ENCODE peak calls at places on chromosomes 7 and 10, in ten cellular contexts. V is activated CD4-positive, alpha-beta T cell treated with anti-CD3 and anti-CD28 coated beads for 48 hours; D is iPS-NIHi11; C is activated CD4-positive, alpha-beta memory T cell treated with anti-CD3 and anti-CD28 coated beads, Interleukin-2, amount 10 ng/mL, durations not matched to agents 7 days and 5 days; U is astrocyte of the cerebellum; Q is amniotic stem cell; B is ACHN; X is dermis microvascular lymphatic vessel endothelial cell; R is lung microvascular endothelial cell; P is brain pericyte. L is an unnamed sample.

GRCh38 chr10:77692782-77693181 is 55.2 kb upstream of the KCNMA1 start:
- DNase-seq in V (no peak), D (no peak), C (no peak), U (no peak), Q (no peak), B (no peak), X (no peak), R (no peak), P (no peak), L (no peak)

GRCh38 chr10:36345770-36346169 is 703.7 kb upstream of the FZD8 start:
- DNase-seq in V (no peak), D (no peak), C (no peak), U (no peak), Q (no peak), B (no peak), X (peak), R (peak), P (no peak), L (no peak)

GRCh38 chr10:73968101-73968515 is 29.8 kb upstream of the VCL start:
- DNase-seq in V (no peak), D (peak), C (no peak), U (no peak), Q (no peak), B (no peak), X (no peak), R (peak), P (no peak), L (peak)

GRCh38 chr7:47080816-47081215 is 501.1 kb downstream of the TNS3 start:
- DNase-seq in V (no peak), D (no peak), C (no peak), U (no peak), Q (no peak), B (no peak), X (no peak), R (no peak), P (no peak), L (peak)

GRCh38 chr10:70462349-70462984 is 16.1 kb upstream of the PALD1 start:
- DNase-seq in V (no peak), D (no peak), C (no peak), U (no peak), Q (no peak), B (peak), X (no peak), R (peak), P (no peak), L (no peak)

GRCh38 chr10:86526606-86527005 is 5.0 kb upstream of the WAPL start:
- DNase-seq in V (no peak), D (no peak), C (no peak), U (no peak), Q (no peak), B (no peak), X (no peak), R (no peak), P (no peak), L (no peak)

GRCh38 chr10:97134983-97135382 is 50.8 kb downstream of the SLIT1 start:
- DNase-seq in V (no peak), D (no peak), C (no peak), U (no peak), Q (no peak), B (no peak), X (no peak), R (no peak), P (no peak), L (no peak)

GRCh38 chr10:114837690-114838089 is 16.1 kb downstream of the FHIP2A start:
- DNase-seq in V (no peak), D (no peak), C (no peak), U (no peak), Q (no peak), B (no peak), X (no peak), R (no peak), P (no peak), L (no peak)

GRCh38 chr7:32893225-32893560 is 1.6 kb upstream of the KBTBD2 start:
- DNase-seq in V (no peak), D (no peak), C (peak), U (no peak), Q (no peak), B (no peak), X (no peak), R (no peak), P (no peak), L (no peak)

GRCh38 chr10:76113952-76114351 is 682.5 kb downstream of the LRMDA start:
- DNase-seq in V (no peak), D (no peak), C (no peak), U (no peak), Q (no peak), B (no peak), X (no peak), R (no peak), P (no peak), L (no peak)

GRCh38 chr7:68269410-68269809 is 1272.8 kb downstream of the TYW1 start:
- DNase-seq in V (no peak), D (no peak), C (no peak), U (peak), Q (peak), B (peak), X (no peak), R (no peak), P (no peak), L (no peak)

GRCh38 chr10:69901022-69901421 is 99.3 kb downstream of the COL13A1 start:
- DNase-seq in V (no peak), D (no peak), C (no peak), U (no peak), Q (no peak), B (no peak), X (no peak), R (no peak), P (no peak), L (no peak)

GRCh38 chr10:88190123-88190522 is 326.7 kb downstream of the PTEN start:
- DNase-seq in V (no peak), D (no peak), C (no peak), U (no peak), Q (no peak), B (no peak), X (no peak), R (no peak), P (no peak), L (no peak)

GRCh38 chr10:48449501-48450232 is 143.2 kb downstream of the MAPK8 start:
- DNase-seq in V (no peak), D (peak), C (peak), U (no peak), Q (no peak), B (no peak), X (no peak), R (peak), P (no peak), L (peak)

GRCh38 chr7:55192718-55193117 is 172.4 kb upstream of the LANCL2 start:
- DNase-seq in V (no peak), D (no peak), C (no peak), U (peak), Q (peak), B (no peak), X (no peak), R (peak), P (no peak), L (peak)

GRCh38 chr7:106050002-106050742 is 61.9 kb downstream of the SYPL1 start:
- DNase-seq in V (no peak), D (no peak), C (no peak), U (no peak), Q (no peak), B (no peak), X (no peak), R (peak), P (no peak), L (peak)

GRCh38 chr10:17685227-17685840 is 41.4 kb downstream of the STAM start:
- DNase-seq in V (peak), D (no peak), C (peak), U (no peak), Q (no peak), B (no peak), X (no peak), R (no peak), P (no peak), L (no peak)

GRCh38 chr7:157944734-157945291 is 608.0 kb downstream of the DNAJB6 start:
- DNase-seq in V (no peak), D (no peak), C (no peak), U (no peak), Q (no peak), B (no peak), X (no peak), R (no peak), P (no peak), L (no peak)

GRCh38 chr10:13709931-13710690 is 123.3 kb downstream of the PRPF18 start:
- DNase-seq in V (no peak), D (no peak), C (no peak), U (peak), Q (no peak), B (no peak), X (no peak), R (no peak), P (no peak), L (peak)

GRCh38 chr10:3445688-3446087 is 273.1 kb upstream of the PITRM1 start:
- DNase-seq in V (no peak), D (no peak), C (no peak), U (no peak), Q (no peak), B (no peak), X (no peak), R (no peak), P (no peak), L (peak)

GRCh38 chr7:21450876-21451275 is 23.0 kb downstream of the SP4 start:
- DNase-seq in V (no peak), D (no peak), C (no peak), U (no peak), Q (no peak), B (no peak), X (no peak), R (no peak), P (no peak), L (no peak)

GRCh38 chr10:124670849-124671248 is 73.3 kb downstream of the FAM53B start:
- DNase-seq in V (no peak), D (no peak), C (no peak), U (no peak), Q (no peak), B (no peak), X (no peak), R (no peak), P (no peak), L (no peak)

GRCh38 chr7:78607099-78607498 is 808.5 kb downstream of the PHTF2 start:
- DNase-seq in V (no peak), D (peak), C (no peak), U (no peak), Q (no peak), B (peak), X (no peak), R (no peak), P (no peak), L (no peak)

GRCh38 chr10:107104026-107104652 is 60.4 kb downstream of the SORCS1 start:
- DNase-seq in V (no peak), D (no peak), C (no peak), U (no peak), Q (no peak), B (no peak), X (no peak), R (no peak), P (no peak), L (no peak)

GRCh38 chr10:128859738-128860386 is 607.2 kb upstream of the MGMT start:
- DNase-seq in V (peak), D (peak), C (no peak), U (peak), Q (no peak), B (peak), X (peak), R (no peak), P (no peak), L (peak)

GRCh38 chr7:96017877-96018276 is 245.5 kb downstream of the DYNC1I1 start:
- DNase-seq in V (no peak), D (peak), C (no peak), U (no peak), Q (no peak), B (no peak), X (no peak), R (no peak), P (no peak), L (no peak)

GRCh38 chr7:87067788-87068187 is 8.3 kb upstream of the ELAPOR2 start:
- DNase-seq in V (no peak), D (no peak), C (no peak), U (no peak), Q (no peak), B (no peak), X (no peak), R (no peak), P (no peak), L (no peak)

GRCh38 chr7:94333810-94334209 is 60.9 kb upstream of the COL1A2 start:
- DNase-seq in V (no peak), D (no peak), C (no peak), U (no peak), Q (no peak), B (no peak), X (no peak), R (no peak), P (no peak), L (no peak)

GRCh38 chr7:43905209-43905946 is 1.0 kb downstream of the URGCP start:
- DNase-seq in V (no peak), D (peak), C (no peak), U (no peak), Q (no peak), B (peak), X (no peak), R (no peak), P (no peak), L (no peak)

L was measured in SJSA1.